ENCODE peak calls at places on chromosomes 13 and 19, in four cellular contexts. E is H9, G is fibroblast of mammary gland, M is nephron progenitor cell. P is an unnamed sample.

GRCh38 chr19:35935911-35936737 is at the start of gene LRFN3:
- DNase-seq in E (peak; percentile 77), M (peak; percentile 80), G (peak; percentile 59), P (peak; percentile 66)

GRCh38 chr13:93079294-93079693 is 147.3 kb upstream of the GPC6 start:
- DNase-seq in G (peak; percentile 50), E (no peak), M (no peak), P (no peak)

GRCh38 chr13:50650936-50651638 is 192.4 kb downstream of the DLEU7 start:
- DNase-seq in M (no peak), G (peak; percentile 12), E (no peak), P (no peak)

GRCh38 chr13:37617162-37617561 is 18.6 kb upstream of the POSTN start:
- DNase-seq in G (peak; percentile 55), E (no peak), M (no peak), P (no peak)

GRCh38 chr19:52889076-52889475 is 8.4 kb downstream of the ZNF320 start:
- DNase-seq in G (no peak), M (no peak), E (no peak), P (no peak)

GRCh38 chr19:42114412-42114811 is 17.8 kb downstream of the POU2F2 start:
- DNase-seq in E (peak; percentile 55), M (no peak), G (no peak), P (no peak)

GRCh38 chr13:54029720-54030119 is 1001.1 kb downstream of the OLFM4 start:
- DNase-seq in G (no peak), E (no peak), M (no peak), P (no peak)

GRCh38 chr13:45055198-45055901 is 65.0 kb upstream of the GTF2F2 start:
- DNase-seq in E (no peak), G (peak; percentile 95), M (no peak), P (no peak)

GRCh38 chr19:46736544-46737274 is 9.1 kb upstream of the FKRP start:
- DNase-seq in G (no peak), M (no peak), E (no peak), P (no peak)

GRCh38 chr13:85724554-85725432 is 74.4 kb downstream of the SLITRK6 start:
- DNase-seq in E (no peak), G (no peak), M (no peak), P (no peak)

GRCh38 chr19:41479757-41480191 is 36.8 kb downstream of the ERICH4 start:
- DNase-seq in M (no peak), E (no peak), G (peak; percentile 20), P (no peak)

GRCh38 chr19:46198756-46199155 is 30.8 kb upstream of the IGFL1 start:
- DNase-seq in G (no peak), E (no peak), M (no peak), P (no peak)

GRCh38 chr19:29841559-29842367 is 30.0 kb downstream of the CCNE1 start:
- DNase-seq in E (peak; percentile 78), G (peak; percentile 28), M (peak; percentile 20), P (no peak)

GRCh38 chr13:113046883-113047244 is 58.7 kb upstream of the F7 start:
- DNase-seq in M (no peak), G (no peak), E (no peak), P (no peak)

GRCh38 chr19:13164370-13165090 is 14.3 kb downstream of the IER2 start:
- DNase-seq in G (no peak), M (peak; percentile 82), E (peak; percentile 100), P (peak; percentile 80)

GRCh38 chr19:47239610-47240296 is 8.8 kb upstream of the BBC3 start:
- DNase-seq in E (peak; percentile 78), M (peak; percentile 83), G (no peak), P (peak; percentile 55)

GRCh38 chr13:37344051-37344450 is 238.6 kb upstream of the CSNK1A1L start:
- DNase-seq in M (no peak), E (no peak), G (no peak), P (no peak)

GRCh38 chr19:45643927-45644771 is 5.0 kb upstream of the EML2 start:
- DNase-seq in G (no peak), M (no peak), E (no peak), P (no peak)

GRCh38 chr13:26019241-26019640 is 32.6 kb downstream of the SHISA2 start:
- DNase-seq in G (no peak), M (no peak), E (no peak), P (no peak)

GRCh38 chr13:51453959-51454703 is 1.3 kb upstream of the INTS6 start:
- DNase-seq in M (peak; percentile 27), E (no peak), G (peak; percentile 21), P (no peak)

GRCh38 chr19:3658004-3658822 is 31.6 kb upstream of the CACTIN start:
- DNase-seq in G (no peak), E (no peak), M (no peak), P (no peak)

GRCh38 chr19:1592755-1593628 is at the start of gene MBD3:
- DNase-seq in E (peak; percentile 95), M (peak; percentile 95), G (peak; percentile 89), P (peak; percentile 87)
- TF ChIP-seq CTCF in E (no peak), M (no peak), G (no peak), P (no peak)

DNA sequence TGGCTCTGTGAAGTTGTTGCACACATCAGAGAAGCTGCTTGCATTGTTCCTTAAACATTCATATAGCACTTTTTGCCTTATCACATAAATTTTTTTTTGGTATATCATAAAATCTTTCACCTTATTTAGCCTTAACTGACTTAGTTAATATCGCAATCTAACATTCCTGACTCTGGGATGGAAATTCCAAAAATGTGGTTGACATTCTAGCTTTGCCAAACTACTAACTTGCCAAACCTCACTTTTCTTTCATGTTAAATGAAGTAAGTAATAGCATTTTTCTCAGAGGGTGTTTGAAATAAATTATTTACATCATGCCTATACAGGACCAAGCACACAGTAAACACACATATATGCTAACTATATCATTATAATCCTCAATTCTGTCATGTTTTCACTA is 736.9 kb upstream of the PCDH9 start:
- DNase-seq in M (no peak), G (no peak), E (no peak), P (no peak)
- TF ChIP-seq CTCF in M (no peak), G (no peak), E (no peak), P (no peak)

GRCh38 chr19:38441660-38442348 is 8.3 kb downstream of the RYR1 start:
- DNase-seq in M (peak; percentile 35), G (no peak), E (peak; percentile 77), P (no peak)
- TF ChIP-seq CTCF in M (no peak), G (peak; percentile 2), E (peak; percentile 70), P (no peak)

DNA sequence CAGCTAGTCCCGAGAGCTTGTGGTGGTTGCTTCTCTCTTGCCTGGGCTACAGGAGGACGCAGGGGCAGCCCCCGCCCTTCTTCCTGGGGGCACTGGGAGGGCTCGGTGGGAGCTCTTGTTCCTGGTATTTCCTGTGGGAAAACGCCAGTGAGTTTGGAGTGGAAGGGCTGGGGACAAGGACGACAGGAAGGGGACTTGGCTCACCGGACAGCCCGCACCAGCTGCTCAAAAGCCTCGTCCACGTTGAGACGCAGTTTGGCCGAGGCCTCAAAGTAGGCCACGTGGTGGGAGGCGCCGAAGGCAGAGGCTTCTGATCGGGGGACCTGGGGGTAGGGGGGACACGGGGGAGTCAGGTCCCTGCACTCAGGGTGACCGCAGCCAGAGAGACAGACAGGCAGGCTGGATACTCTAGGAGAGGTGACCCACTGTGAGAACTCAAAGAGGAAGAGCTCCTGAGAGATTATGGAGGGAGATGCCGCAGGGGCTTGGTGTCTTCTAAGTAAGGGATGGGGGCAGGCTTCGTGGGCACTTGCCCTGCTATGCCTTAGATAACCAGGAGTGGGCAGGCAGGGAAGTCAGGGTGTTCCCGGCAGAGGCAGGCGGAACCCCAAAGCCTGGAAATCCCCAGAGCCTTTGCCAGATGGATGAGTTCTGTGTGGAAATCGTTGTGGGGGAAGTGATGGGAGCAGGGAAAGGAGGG is 4.3 kb downstream of the RRAS start:
- DNase-seq in G (peak; percentile 20), E (no peak), M (no peak), P (no peak)
- TF ChIP-seq CTCF in G (no peak), E (no peak), M (no peak), P (no peak)

DNA sequence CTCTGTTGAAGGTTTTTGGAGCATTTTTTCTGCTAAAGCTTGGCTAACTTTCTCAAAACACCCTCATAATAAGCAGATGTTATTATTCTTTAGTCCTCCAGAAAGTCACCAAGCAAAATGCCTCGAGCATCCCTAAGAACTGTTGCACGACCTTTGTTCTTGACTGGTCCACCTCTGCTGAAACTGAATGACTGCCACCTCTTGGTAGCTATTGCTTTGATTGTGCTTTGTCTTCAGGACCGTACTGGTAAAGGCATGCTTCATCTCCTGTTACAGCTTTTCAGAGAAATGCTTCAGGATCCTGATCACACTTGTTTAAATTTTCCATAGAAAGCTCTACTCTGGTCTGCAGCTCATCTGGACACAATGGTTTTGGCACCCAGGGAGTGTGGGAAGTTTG is 254.8 kb downstream of the DCT start:
- DNase-seq in M (no peak), G (no peak), E (no peak), P (no peak)
- TF ChIP-seq CTCF in M (no peak), G (no peak), E (peak; percentile 36), P (no peak)

DNA sequence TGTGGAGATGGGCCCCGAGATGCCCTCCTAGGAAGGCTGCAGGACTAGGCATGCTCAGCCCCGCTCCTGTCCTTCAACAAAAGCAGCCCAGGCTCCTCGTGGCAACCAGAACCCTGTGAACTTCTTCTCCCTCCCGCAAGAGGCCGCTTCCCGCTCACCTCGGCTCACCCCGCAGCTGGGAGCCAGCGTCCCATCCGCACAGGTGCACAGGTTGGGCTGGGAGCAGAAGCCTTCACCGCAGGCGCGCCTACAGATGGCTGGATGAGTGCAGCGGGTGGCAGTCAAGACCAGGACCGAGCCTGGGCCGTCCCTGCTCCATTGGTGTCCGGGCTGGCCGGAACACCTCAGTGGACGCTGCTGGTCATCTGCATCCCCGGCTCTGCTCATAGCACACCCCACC is 3.4 kb downstream of the FBN3 start:
- DNase-seq in E (peak; percentile 89), M (no peak), G (no peak), P (no peak)
- TF ChIP-seq CTCF in E (peak; percentile 35), M (no peak), G (no peak), P (no peak)

GRCh38 chr13:90362718-90363117 is 984.8 kb upstream of the MIR17HG start:
- DNase-seq in E (no peak), M (no peak), G (peak; percentile 46), P (no peak)

GRCh38 chr13:90360785-90361184 is 986.7 kb upstream of the MIR17HG start:
- DNase-seq in G (no peak), E (no peak), M (no peak), P (no peak)

GRCh38 chr13:90365130-90365529 is 982.4 kb upstream of the MIR17HG start:
- DNase-seq in E (no peak), G (peak; percentile 10), M (no peak), P (no peak)
- TF ChIP-seq CTCF in E (no peak), G (peak; percentile 20), M (no peak), P (peak; percentile 53)